ENCODE peak calls at places on chromosome 20, in ten cellular contexts. D is effector memory CD4-positive, alpha-beta T cell; G is pons; V is sciatic nerve; Z is activated naive CD8-positive, alpha-beta T cell treated with anti-CD3 and anti-CD28 coated beads, Interleukin-2, amount 10 ng/mL, durations not matched to agents 7 days and 5 days; O is GM19239; Y is ovary; X is H54; P is naive thymus-derived CD8-positive, alpha-beta T cell; N is endothelial cell. J is an unnamed sample.

GRCh38 chr20:54356726-54357235 is 118.6 kb upstream of the DOK5 start:
- DNase-seq in D (no peak), G (no peak), V (no peak), Z (no peak), O (no peak), Y (no peak), X (no peak), P (no peak), N (no peak), J (no peak)

GRCh38 chr20:33947709-33948295 is 45.9 kb upstream of the RALY start:
- DNase-seq in D (no peak), G (no peak), V (no peak), Z (no peak), O (peak), Y (no peak), X (peak), P (peak), N (peak), J (no peak)

GRCh38 chr20:3706774-3707507 is 5.5 kb downstream of the SIGLEC1 start:
- DNase-seq in D (no peak), G (no peak), V (no peak), Z (no peak), O (no peak), Y (no peak), X (peak), P (no peak), N (no peak), J (no peak)

GRCh38 chr20:44576297-44576696 is 6.1 kb upstream of the PKIG start:
- DNase-seq in D (no peak), G (no peak), V (no peak), Z (no peak), O (no peak), Y (no peak), X (no peak), P (no peak), N (no peak), J (no peak)

GRCh38 chr20:19760371-19760721 is 2.3 kb downstream of the RIN2 start:
- DNase-seq in D (no peak), G (no peak), V (no peak), Z (no peak), O (no peak), Y (no peak), X (no peak), P (no peak), N (no peak), J (no peak)

GRCh38 chr20:48170625-48171024 is 385.3 kb upstream of the SULF2 start:
- DNase-seq in D (no peak), G (no peak), V (no peak), Z (no peak), O (no peak), Y (no peak), X (no peak), P (no peak), N (no peak), J (no peak)

GRCh38 chr20:53582574-53583351 is 10.9 kb downstream of the ZNF217 start:
- DNase-seq in D (peak), G (no peak), V (no peak), Z (no peak), O (no peak), Y (peak), X (peak), P (no peak), N (no peak), J (peak)

GRCh38 chr20:22453244-22454080 is 130.9 kb downstream of the FOXA2 start:
- DNase-seq in D (no peak), G (peak), V (no peak), Z (no peak), O (no peak), Y (no peak), X (peak), P (no peak), N (no peak), J (no peak)

GRCh38 chr20:44800398-44801046 is 9.8 kb downstream of the RIMS4 start:
- DNase-seq in D (no peak), G (no peak), V (no peak), Z (no peak), O (no peak), Y (no peak), X (no peak), P (peak), N (peak), J (no peak)

GRCh38 chr20:297925-298754 is 770 bp downstream of the ZCCHC3 start:
- DNase-seq in D (peak), G (peak), V (peak), Z (peak), O (peak), Y (peak), X (peak), P (peak), N (peak), J (peak)

GRCh38 chr20:6886065-6886729 is 118.7 kb downstream of the BMP2 start:
- DNase-seq in D (no peak), G (no peak), V (no peak), Z (no peak), O (no peak), Y (no peak), X (no peak), P (no peak), N (no peak), J (no peak)

GRCh38 chr20:2946988-2947961 is 74.0 kb downstream of the PTPRA start:
- DNase-seq in D (no peak), G (peak), V (no peak), Z (no peak), O (no peak), Y (no peak), X (no peak), P (no peak), N (no peak), J (no peak)

GRCh38 chr20:63457737-63458136 is 14.7 kb downstream of the KCNQ2 start:
- DNase-seq in D (no peak), G (no peak), V (no peak), Z (no peak), O (no peak), Y (no peak), X (peak), P (no peak), N (no peak), J (no peak)

GRCh38 chr20:58550661-58551060 is 35.5 kb upstream of the APCDD1L start:
- DNase-seq in D (no peak), G (peak), V (no peak), Z (no peak), O (no peak), Y (no peak), X (no peak), P (no peak), N (no peak), J (peak)

GRCh38 chr20:48620486-48621255 is 207.1 kb downstream of the PREX1 start:
- DNase-seq in D (peak), G (peak), V (peak), Z (peak), O (peak), Y (peak), X (peak), P (peak), N (peak), J (peak)

GRCh38 chr20:54598351-54598750 is 123.0 kb downstream of the DOK5 start:
- DNase-seq in D (no peak), G (no peak), V (no peak), Z (no peak), O (no peak), Y (no peak), X (no peak), P (no peak), N (no peak), J (no peak)

GRCh38 chr20:8094415-8094818 is 37.6 kb upstream of the PLCB1 start:
- DNase-seq in D (no peak), G (peak), V (peak), Z (no peak), O (no peak), Y (peak), X (no peak), P (no peak), N (no peak), J (peak)